ENCODE peak calls at places on chromosomes 5 and 9, in eight cellular contexts. T is mesendoderm, W is AG04450, P is brain microvascular endothelial cell, K is tibial nerve, S is GM23338, U is left ventricle myocardium inferior, O is Peyer's patch. A is an unnamed sample.

GRCh38 chr5:36842087-36842486 is 34.5 kb upstream of the NIPBL start:
- DNase-seq in T (no peak), W (no peak), P (no peak), K (no peak), S (no peak), U (no peak), O (no peak), A (no peak)

GRCh38 chr5:119333421-119333851 is 22.4 kb upstream of the TNFAIP8 start:
- DNase-seq in T (no peak), W (no peak), P (no peak), K (no peak), S (no peak), U (no peak), O (no peak), A (no peak)

GRCh38 chr5:1298723-1299510 is 4.0 kb upstream of the TERT start:
- DNase-seq in T (no peak), W (no peak), P (no peak), K (no peak), S (no peak), U (no peak), O (peak; percentile 14), A (peak; percentile 44)

GRCh38 chr5:170861295-170861854 is 443 bp upstream of the RANBP17 start:
- DNase-seq in T (peak; percentile 5), W (no peak), P (no peak), K (no peak), S (no peak), U (no peak), O (no peak), A (no peak)

GRCh38 chr9:21812415-21812814 is 10.0 kb downstream of the MTAP start:
- DNase-seq in T (peak; percentile 81), W (no peak), P (no peak), K (no peak), S (no peak), U (no peak), O (no peak), A (no peak)

GRCh38 chr9:79134654-79135053 is 437.1 kb upstream of the TLE4 start:
- DNase-seq in T (peak; percentile 84), W (no peak), P (peak; percentile 5), K (no peak), S (peak; percentile 81), U (no peak), O (no peak), A (peak; percentile 83)

GRCh38 chr5:107652839-107653607 is 17.7 kb downstream of the EFNA5 start:
- DNase-seq in T (peak; percentile 50), W (no peak), P (no peak), K (no peak), S (peak; percentile 56), U (no peak), O (no peak), A (no peak)

GRCh38 chr5:56575821-56576220 is 239.5 kb upstream of the MAP3K1 start:
- DNase-seq in T (no peak), W (no peak), P (no peak), K (no peak), S (no peak), U (no peak), O (no peak), A (no peak)

GRCh38 chr9:85978496-85978895 is 37.5 kb downstream of the NAA35 start:
- DNase-seq in T (no peak), W (peak; percentile 1), P (no peak), K (no peak), S (no peak), U (no peak), O (no peak), A (no peak)

GRCh38 chr5:138874771-138875628 is at the start of gene LRRTM2:
- DNase-seq in T (no peak), W (peak; percentile 85), P (peak; percentile 45), K (no peak), S (no peak), U (no peak), O (no peak), A (no peak)
- H3K4me3 ChIP-seq in T (no peak within 1 kb of the TSS), W (peak within 1 kb of the TSS; percentile 58), P (peak within 1 kb of the TSS; percentile 20), K (peak within 1 kb of the TSS; percentile 24), S (no peak within 1 kb of the TSS), U (peak within 1 kb of the TSS; percentile 13), O (no peak within 1 kb of the TSS), A (no peak within 1 kb of the TSS)

DNA sequence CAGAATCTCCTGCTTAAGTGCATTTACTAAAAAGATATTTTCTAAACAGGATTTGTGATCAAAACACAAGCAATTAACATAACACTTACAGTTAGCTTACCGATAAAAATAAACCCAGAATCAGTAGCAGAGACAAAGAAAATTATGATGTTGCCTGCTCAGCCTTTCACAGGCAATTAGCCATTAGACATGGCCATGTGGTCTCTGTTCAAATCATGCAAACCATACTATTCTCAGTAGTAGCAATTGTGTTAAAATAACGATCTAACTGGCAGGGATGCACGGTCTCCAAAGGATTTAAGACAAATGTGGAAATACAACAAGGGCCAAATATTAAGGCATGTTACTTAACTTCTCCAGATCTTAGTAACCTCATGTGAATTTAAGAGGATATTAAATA is 59.6 kb downstream of the PTBP3 start:
- DNase-seq in T (no peak), W (no peak), P (no peak), K (no peak), S (no peak), U (no peak), O (no peak), A (no peak)
- H3K27ac ChIP-seq in T (no peak overlapping the region), W (no peak overlapping the region), P (no peak overlapping the region), K (no peak overlapping the region), S (no peak overlapping the region), U (no peak overlapping the region), O (no peak overlapping the region), A (no peak overlapping the region)

GRCh38 chr5:75660678-75661465 is 49.6 kb downstream of the ANKDD1B start:
- DNase-seq in T (no peak), W (no peak), P (no peak), K (no peak), S (no peak), U (no peak), O (no peak), A (no peak)
- H3K27me3 ChIP-seq in T (no peaks in the 10 kb centered on the region), W (no peaks in the 10 kb centered on the region), P (no peaks in the 10 kb centered on the region), K (no peaks in the 10 kb centered on the region), S (no peaks in the 10 kb centered on the region), U (no peaks in the 10 kb centered on the region), O (no peaks in the 10 kb centered on the region), A (no peaks in the 10 kb centered on the region)

DNA sequence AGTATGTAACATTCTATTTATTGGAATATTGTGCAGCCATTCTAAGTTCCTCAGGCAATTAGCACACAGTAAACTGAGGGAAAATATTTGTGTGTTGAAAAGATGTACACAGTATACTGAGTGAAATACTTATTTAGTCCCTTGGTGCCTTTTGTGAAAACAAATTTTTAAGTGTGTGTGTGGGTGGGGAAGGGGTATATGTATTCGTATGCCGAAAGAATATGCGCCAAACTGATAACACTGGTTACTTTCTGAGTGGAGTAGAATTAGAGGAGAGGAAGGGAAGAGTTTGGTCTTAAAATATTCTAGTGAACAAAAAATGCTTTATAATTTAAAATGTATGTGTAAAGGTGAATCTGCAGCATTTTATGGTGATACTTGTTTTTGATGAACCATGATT is 3.1 kb downstream of the DCP2 start:
- DNase-seq in T (no peak), W (no peak), P (no peak), K (no peak), S (no peak), U (no peak), O (no peak), A (no peak)
- H3K4me3 ChIP-seq in T (no peak overlapping the region), W (peak overlapping the region; percentile 31), P (no peak overlapping the region), K (no peak overlapping the region), S (peak overlapping the region; percentile 90), U (peak overlapping the region; percentile 32), O (no peak overlapping the region), A (peak overlapping the region; percentile 98)

GRCh38 chr9:94586814-94587213 is 6.8 kb downstream of the FBP2 start:
- DNase-seq in T (no peak), W (no peak), P (peak; percentile 35), K (no peak), S (no peak), U (no peak), O (no peak), A (no peak)
- H3K27ac ChIP-seq in T (no peak overlapping the region), W (no peak overlapping the region), P (no peak overlapping the region), K (no peak overlapping the region), S (no peak overlapping the region), U (no peak overlapping the region), O (no peak overlapping the region), A (no peak overlapping the region)